ENCODE peak calls at places on chromosomes 3 and 15, in four cellular contexts. E is GM12878, V is K562, K is HepG2. F is an unnamed sample.

GRCh38 chr15:41816788-41817187 is 11.1 kb upstream of the JMJD7 start:
- DNase-seq in E (no peak), V (no peak), K (no peak), F (no peak)

GRCh38 chr3:195312714-195313113 is 41.8 kb upstream of the XXYLT1 start:
- DNase-seq in E (no peak), V (no peak), K (no peak), F (no peak)

GRCh38 chr3:161263057-161263456 is 41.9 kb downstream of the NMD3 start:
- DNase-seq in E (no peak), K (no peak), V (no peak), F (no peak)

GRCh38 chr3:16801698-16802097 is 83.1 kb upstream of the PLCL2 start:
- DNase-seq in V (no peak), E (no peak), K (no peak), F (no peak)

GRCh38 chr3:22835041-22835440 is 368.1 kb upstream of the UBE2E2 start:
- DNase-seq in V (no peak), K (no peak), E (no peak), F (no peak)

GRCh38 chr3:59873576-59874230 is 823.9 kb upstream of the CFAP20DC start:
- DNase-seq in K (no peak), V (no peak), E (peak; percentile 12), F (no peak)

GRCh38 chr3:50806806-50807205 is 132.1 kb downstream of the DOCK3 start:
- DNase-seq in E (no peak), K (no peak), V (no peak), F (no peak)

GRCh38 chr3:71247948-71248315 is 335.6 kb downstream of the FOXP1 start:
- DNase-seq in E (no peak), V (no peak), K (no peak), F (no peak)

GRCh38 chr3:195098741-195099525 is 172.0 kb downstream of the XXYLT1 start:
- DNase-seq in E (no peak), V (no peak), K (no peak), F (no peak)

GRCh38 chr3:66372681-66373350 is 128.0 kb downstream of the LRIG1 start:
- DNase-seq in V (no peak), E (no peak), K (peak; percentile 10), F (peak; percentile 56)

GRCh38 chr3:58577269-58577821 is at the start of gene FAM107A:
- DNase-seq in K (no peak), E (no peak), V (peak; percentile 13), F (peak; percentile 25)

DNA sequence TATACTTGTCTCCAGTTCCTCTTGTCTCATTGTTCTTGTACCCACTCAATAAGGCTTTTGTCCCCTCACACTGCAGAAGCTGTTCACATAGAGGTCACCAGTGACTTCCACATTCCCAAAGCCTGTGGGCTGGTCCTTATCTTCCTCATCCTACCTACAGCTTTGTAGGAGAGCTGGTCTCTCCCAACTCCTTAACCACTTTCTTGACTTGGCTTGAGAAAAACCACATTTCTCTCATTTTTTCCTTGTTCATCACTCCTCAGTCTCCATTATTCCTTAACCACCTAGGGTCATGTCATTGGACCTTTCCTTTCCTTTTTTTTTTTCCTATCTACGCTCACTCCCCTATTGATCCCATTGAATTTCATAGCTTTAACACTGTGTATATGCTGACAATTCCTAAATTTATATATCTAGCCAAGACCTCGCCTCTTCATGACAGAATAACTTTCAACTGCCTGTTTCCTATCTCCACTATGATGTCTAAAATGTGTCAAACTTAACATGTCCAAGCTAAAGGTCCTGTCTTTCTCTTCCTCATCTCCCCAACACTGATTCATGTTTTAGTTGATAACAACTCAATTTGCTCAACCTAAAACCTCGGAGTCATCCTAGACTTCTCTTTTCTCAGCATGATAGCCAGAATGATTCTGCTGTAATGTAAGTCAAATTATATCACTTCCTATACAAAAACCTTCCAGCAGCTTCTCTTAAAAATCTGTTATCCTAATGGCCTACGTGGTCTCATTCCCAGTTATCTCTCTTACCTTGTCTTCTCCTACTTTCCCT is 49.5 kb downstream of the CEP63 start:
- DNase-seq in E (no peak), V (no peak), K (no peak), F (no peak)
- TF ChIP-seq FOXM1 in E (no peak), V (no peak), K (no peak), F (no peak)

DNA sequence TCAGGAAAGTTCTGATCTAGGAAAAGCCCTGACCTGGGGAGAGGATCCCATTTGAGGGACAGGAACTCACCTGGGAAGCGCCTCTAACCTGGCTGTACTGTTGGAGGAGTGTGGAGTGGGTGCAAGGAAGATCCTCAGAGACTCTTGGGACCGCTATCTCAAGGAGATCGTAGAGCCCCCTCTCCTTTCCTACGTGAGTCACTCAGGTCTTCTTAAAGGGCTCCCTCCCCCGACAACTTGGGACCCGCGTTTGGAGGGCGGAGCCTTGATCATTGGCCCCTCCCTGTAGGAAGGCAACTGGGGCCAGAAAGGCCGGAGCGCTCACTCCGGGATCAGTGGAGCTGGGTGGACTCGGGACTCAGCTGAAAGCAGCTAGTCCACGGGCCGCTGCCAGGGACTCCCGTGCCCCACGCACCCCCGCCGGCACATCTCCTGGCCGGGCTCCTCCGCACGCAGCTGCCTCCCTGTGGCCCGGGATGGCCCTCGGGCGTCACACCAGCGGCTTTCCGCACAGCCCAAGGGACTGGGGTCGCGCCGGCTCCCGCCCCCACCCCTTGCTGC is 520 bp downstream of the SLC26A6 start:
- DNase-seq in V (peak; percentile 80), E (peak; percentile 20), K (peak; percentile 35), F (peak; percentile 64)
- TF ChIP-seq SP1 in V (no peak), E (no peak), K (no peak), F (no peak)

DNA sequence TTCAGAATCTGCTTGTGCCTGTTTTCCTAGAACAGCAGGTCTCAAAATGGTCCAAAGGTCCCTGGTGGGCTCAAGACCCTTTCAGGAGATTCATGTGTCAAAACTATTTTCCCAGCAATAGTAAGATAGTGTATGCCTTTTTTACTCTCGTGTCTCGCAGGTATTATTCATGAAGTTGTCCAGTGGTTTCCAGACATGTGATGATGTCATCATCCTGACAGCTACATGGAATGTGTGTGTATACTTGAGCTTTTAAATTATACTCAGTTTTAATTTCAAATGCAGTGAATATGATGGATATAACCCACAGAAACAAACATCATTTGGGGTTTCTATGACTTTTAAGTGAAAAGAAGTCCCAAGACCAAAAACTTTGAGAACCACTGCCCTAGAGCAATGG is 288.6 kb downstream of the NTRK3 start:
- DNase-seq in E (no peak), K (no peak), V (no peak), F (no peak)
- TF ChIP-seq FOXM1 in E (no peak), K (no peak), V (no peak), F (no peak)

DNA sequence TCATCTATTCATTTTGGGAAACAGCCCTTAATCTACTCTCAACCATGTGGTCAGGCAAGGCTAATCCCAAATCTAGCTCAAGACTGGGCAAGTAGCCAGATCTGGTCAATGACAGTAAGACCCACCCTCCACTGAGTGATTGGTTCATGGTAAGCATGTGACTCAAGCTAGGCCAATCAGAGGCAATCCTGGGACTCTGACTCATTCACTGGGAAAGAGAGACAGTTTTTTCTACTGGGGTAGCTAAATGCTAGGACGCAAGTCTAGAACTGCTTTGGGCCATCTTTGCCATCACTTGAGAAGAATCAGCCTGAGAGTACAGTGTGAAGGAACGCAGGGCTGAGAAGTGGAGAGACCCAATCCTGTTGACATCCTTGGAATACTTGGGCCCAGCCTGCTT is 9.3 kb upstream of the RAD18 start:
- DNase-seq in K (peak; percentile 20), E (no peak), V (peak; percentile 91), F (peak; percentile 15)
- TF ChIP-seq SP1 in K (no peak), E (no peak), V (no peak), F (no peak)

GRCh38 chr3:9976736-9977709 is 9.6 kb downstream of the EMC3 start:
- DNase-seq in K (peak; percentile 86), E (no peak), V (peak; percentile 85), F (peak; percentile 52)
- TF ChIP-seq FOXM1 in K (no peak), E (no peak), V (peak; percentile 26), F (no peak)

GRCh38 chr15:39990706-39991105 is 48.3 kb downstream of the SRP14 start:
- DNase-seq in E (no peak), K (no peak), V (no peak), F (no peak)

GRCh38 chr15:39987831-39988230 is 51.1 kb downstream of the SRP14 start:
- DNase-seq in K (no peak), V (no peak), E (no peak), F (no peak)
- TF ChIP-seq SP1 in K (no peak), V (no peak), E (no peak), F (no peak)

GRCh38 chr3:116299646-116300081 is 145.6 kb downstream of the LSAMP start:
- DNase-seq in E (peak; percentile 31), K (no peak), V (no peak), F (no peak)
- TF ChIP-seq FOXM1 in E (no peak), K (no peak), V (no peak), F (no peak)

GRCh38 chr15:48987142-48987541 is 23.4 kb upstream of the SHC4 start:
- DNase-seq in K (no peak), V (no peak), E (no peak), F (no peak)

GRCh38 chr15:48986240-48986639 is 22.5 kb upstream of the SHC4 start:
- DNase-seq in E (no peak), V (no peak), K (no peak), F (no peak)

GRCh38 chr15:48981941-48982340 is 18.2 kb upstream of the SHC4 start:
- DNase-seq in V (no peak), E (no peak), K (no peak), F (no peak)

GRCh38 chr15:48984811-48985352 is 21.2 kb upstream of the SHC4 start:
- DNase-seq in K (no peak), V (no peak), E (no peak), F (no peak)

DNA sequence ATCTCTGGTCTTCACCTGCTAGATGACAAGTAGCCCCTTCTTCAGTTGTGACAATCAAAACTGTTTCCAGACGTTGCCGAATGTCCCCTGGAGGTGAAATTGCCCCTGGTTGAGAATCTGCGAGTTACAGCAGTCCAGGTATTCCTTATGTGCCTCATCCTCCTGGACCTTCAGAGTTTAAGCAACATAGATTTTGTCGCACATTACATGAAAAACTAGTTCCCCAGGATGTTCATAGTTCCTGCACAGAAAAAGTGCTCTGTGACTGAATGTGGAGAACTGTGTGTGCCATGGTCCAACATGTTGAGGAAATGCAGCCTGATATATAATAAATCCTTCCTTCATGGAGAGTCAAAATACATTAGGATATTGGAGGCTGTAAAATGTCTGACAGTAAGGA is 20.3 kb upstream of the SHC4 start:
- DNase-seq in K (no peak), V (no peak), E (no peak), F (no peak)
- TF ChIP-seq SP1 in K (no peak), V (no peak), E (no peak), F (no peak)

F was measured in HEK293T.